ENCODE peak calls at places on chromosome 3, in ten cellular contexts. L is T-cell; J is body of pancreas; V is CD8-positive, alpha-beta T cell; U is C1 segment of cervical spinal cord; Y is pancreas; R is PC-9; Q is MV-4-11; H is activated T-cell treated with anti-CD3 and anti-CD28 coated beads for 1 hour; M is heart left ventricle. P is an unnamed sample.

GRCh38 chr3:40971191-40972168 is 227.8 kb upstream of the CTNNB1 start:
- DNase-seq in U (no peak), R (peak), M (peak), Q (peak), H (no peak), V (no peak), J (peak), L (peak), Y (peak), P (peak)

GRCh38 chr3:46406786-46407611 is at the start of the genes CCR5AS and CCRL2:
- DNase-seq in U (peak), R (peak), V (peak), Y (peak), M (peak), J (peak), L (peak), Q (peak), H (peak), P (peak)

GRCh38 chr3:125050486-125051172 is 5.2 kb downstream of the HEG1 start:
- DNase-seq in Y (no peak), J (no peak), M (no peak), V (no peak), R (no peak), U (no peak), Q (no peak), H (no peak), L (no peak), P (no peak)

GRCh38 chr3:44555753-44556152 is 760 bp downstream of the ZKSCAN7 start:
- DNase-seq in V (no peak), R (no peak), Y (no peak), L (no peak), U (no peak), M (no peak), Q (no peak), H (no peak), J (no peak), P (peak)

GRCh38 chr3:157335677-157336076 is 101.0 kb upstream of the PTX3 start:
- DNase-seq in H (no peak), U (peak), V (no peak), Y (no peak), Q (no peak), M (no peak), R (peak), L (no peak), J (no peak), P (no peak)

GRCh38 chr3:71127463-71128243 is 455.9 kb downstream of the FOXP1 start:
- DNase-seq in L (peak), Q (no peak), U (no peak), R (no peak), J (no peak), V (peak), H (no peak), M (no peak), Y (no peak), P (no peak)

GRCh38 chr3:49701388-49702077 is 12.2 kb downstream of the RNF123 start:
- DNase-seq in H (no peak), Q (no peak), J (no peak), L (no peak), R (no peak), Y (no peak), V (no peak), U (no peak), M (no peak), P (peak)

GRCh38 chr3:108501538-108501937 is 8.9 kb downstream of the MYH15 start:
- DNase-seq in U (no peak), V (no peak), J (no peak), Q (no peak), L (no peak), Y (no peak), R (no peak), M (no peak), H (no peak), P (no peak)

GRCh38 chr3:176274161-176274560 is 923.1 kb downstream of the TBL1XR1 start:
- DNase-seq in U (no peak), J (no peak), Q (no peak), M (no peak), V (no peak), Y (no peak), L (no peak), H (no peak), R (no peak), P (no peak)

GRCh38 chr3:149625795-149626194 is 32.0 kb downstream of the WWTR1 start:
- DNase-seq in Q (no peak), J (no peak), L (no peak), U (no peak), V (no peak), Y (no peak), R (no peak), H (no peak), M (no peak), P (no peak)

GRCh38 chr3:160134964-160135363 is 90.3 kb upstream of the C3orf80 start:
- DNase-seq in L (no peak), Y (no peak), U (no peak), Q (peak), V (no peak), J (no peak), M (no peak), H (no peak), R (no peak), P (no peak)

GRCh38 chr3:138049157-138049919 is 39.4 kb downstream of the CLDN18 start:
- DNase-seq in R (no peak), J (no peak), L (no peak), U (no peak), M (no peak), Y (no peak), H (no peak), V (no peak), Q (no peak), P (no peak)

GRCh38 chr3:195697582-195698324 is 23.0 kb upstream of the MUC20 start:
- DNase-seq in Q (no peak), J (no peak), R (peak), V (no peak), U (no peak), Y (no peak), H (no peak), L (no peak), M (no peak), P (no peak)

GRCh38 chr3:167874667-167875372 is 139.3 kb downstream of the SERPINI1 start:
- DNase-seq in V (no peak), H (no peak), R (no peak), J (no peak), Y (no peak), M (no peak), Q (no peak), U (no peak), L (no peak), P (no peak)

P was measured in GM12891.